ENCODE peak calls at places on chromosome 19, in four cellular contexts. J, L, Y and M are unnamed samples.

GRCh38 chr19:7679771-7680605 is 645 bp upstream of the TRAPPC5 start:
- DNase-seq in Y (no peak), L (no peak), J (no peak), M (no peak)

GRCh38 chr19:19539738-19540703 is 2.0 kb downstream of the CILP2 start:
- DNase-seq in L (no peak), Y (no peak), J (peak), M (peak)

GRCh38 chr19:35754365-35755139 is 2.3 kb downstream of the HSPB6 start:
- DNase-seq in J (peak), L (no peak), Y (no peak), M (peak)

GRCh38 chr19:42850981-42851717 is 28.4 kb downstream of the PSG1 start:
- DNase-seq in Y (no peak), J (peak), L (peak), M (peak)

GRCh38 chr19:991174-991931 is 7.2 kb downstream of the WDR18 start:
- DNase-seq in L (no peak), Y (peak), J (peak), M (no peak)

GRCh38 chr19:8449830-8450229 is 5.1 kb downstream of the HNRNPM start:
- DNase-seq in Y (no peak), J (no peak), L (no peak), M (peak)

GRCh38 chr19:611506-611869 is 21.8 kb downstream of the HCN2 start:
- DNase-seq in L (no peak), Y (peak), J (peak), M (no peak)

GRCh38 chr19:7730286-7731217 is 1.4 kb downstream of the CLEC4G start:
- DNase-seq in J (no peak), L (no peak), Y (no peak), M (no peak)

GRCh38 chr19:12800873-12801465 is 631 bp downstream of the PRDX2 start:
- DNase-seq in Y (no peak), L (peak), J (no peak), M (no peak)

GRCh38 chr19:35141627-35142401 is 1.2 kb upstream of the FXYD7 start:
- DNase-seq in Y (no peak), L (no peak), J (no peak), M (no peak)

GRCh38 chr19:3868770-3869456 is at the start of gene ZFR2:
- DNase-seq in Y (no peak), L (no peak), J (no peak), M (no peak)

GRCh38 chr19:5615756-5616327 is 6.7 kb downstream of the SAFB2 start:
- DNase-seq in L (peak), J (peak), Y (no peak), M (no peak)

GRCh38 chr19:47679922-47680857 is 33.0 kb upstream of the EHD2 start:
- DNase-seq in J (no peak), Y (no peak), L (peak), M (no peak)

GRCh38 chr19:4744451-4745170 is 21.0 kb upstream of the DPP9 start:
- DNase-seq in Y (no peak), L (no peak), J (peak), M (peak)

GRCh38 chr19:35257113-35257461 is 8.3 kb downstream of the LSR start:
- DNase-seq in L (peak), Y (no peak), J (no peak), M (peak)

GRCh38 chr19:16076958-16077611 is 790 bp downstream of the TPM4 start:
- DNase-seq in J (no peak), L (peak), Y (no peak), M (peak)

GRCh38 chr19:45115809-45116615 is 23.0 kb downstream of the PPP1R37 start:
- DNase-seq in L (no peak), Y (no peak), J (no peak), M (no peak)

GRCh38 chr19:46745521-46746280 is at the start of gene FKRP:
- DNase-seq in L (no peak), Y (no peak), J (no peak), M (no peak)

GRCh38 chr19:39410620-39411005 is 1.9 kb upstream of the PLEKHG2 start:
- DNase-seq in Y (no peak), J (no peak), L (no peak), M (peak)

GRCh38 chr19:10718205-10719196 is 622 bp downstream of the DNM2 start:
- DNase-seq in Y (peak), J (peak), L (no peak), M (no peak)

GRCh38 chr19:24046550-24046949 is 40.4 kb upstream of the ZNF254 start:
- DNase-seq in J (no peak), L (no peak), Y (no peak), M (no peak)

GRCh38 chr19:38862321-38863059 is 12.7 kb upstream of the HNRNPL start:
- DNase-seq in J (peak), L (no peak), Y (no peak), M (peak)

GRCh38 chr19:51093066-51093465 is 10.4 kb upstream of the KLK14 start:
- DNase-seq in L (no peak), J (no peak), Y (no peak), M (peak)

GRCh38 chr19:35911173-35911572 is 3.1 kb upstream of the TYROBP start:
- DNase-seq in J (no peak), L (no peak), Y (no peak), M (no peak)

GRCh38 chr19:4246767-4247593 is at the start of gene YJU2:
- DNase-seq in Y (peak), L (peak), J (peak), M (peak)